ENCODE peak calls at places on chromosomes 11 and 22, in ten cellular contexts. J is transverse colon, Y is NB4, K is A549, C is spleen, D is thyroid gland, T is heart left ventricle, H is GM12891, G is ovary, M is breast epithelium. B is an unnamed sample.

GRCh38 chr11:113723706-113724246 is 17.7 kb upstream of the TMPRSS5 start:
- DNase-seq in J (no peak), Y (no peak), K (no peak), C (no peak), D (no peak), T (no peak), H (no peak), G (no peak), M (no peak), B (no peak)

GRCh38 chr11:64015935-64016468 is 19.7 kb upstream of the FLRT1 start:
- DNase-seq in J (no peak), Y (no peak), K (no peak), C (peak), D (no peak), T (no peak), H (no peak), G (no peak), M (no peak), B (no peak)

GRCh38 chr11:76073716-76074115 is 132.6 kb downstream of the WNT11 start:
- DNase-seq in J (no peak), Y (no peak), K (no peak), C (no peak), D (no peak), T (no peak), H (no peak), G (no peak), M (no peak), B (no peak)

GRCh38 chr11:84608788-84609309 is 1018.3 kb downstream of the DLG2 start:
- DNase-seq in J (no peak), Y (no peak), K (no peak), C (no peak), D (no peak), T (no peak), H (no peak), G (no peak), M (no peak), B (no peak)

GRCh38 chr11:105368711-105369110 is 229.1 kb upstream of the CARD18 start:
- DNase-seq in J (no peak), Y (no peak), K (no peak), C (no peak), D (no peak), T (no peak), H (no peak), G (no peak), M (no peak), B (no peak)

GRCh38 chr11:130427581-130428211 is 713 bp downstream of the ADAMTS8 start:
- DNase-seq in J (peak), Y (no peak), K (no peak), C (no peak), D (no peak), T (no peak), H (no peak), G (peak), M (no peak), B (no peak)

GRCh38 chr11:57546451-57546850 is 9.1 kb downstream of the SMTNL1 start:
- DNase-seq in J (no peak), Y (no peak), K (no peak), C (no peak), D (no peak), T (no peak), H (no peak), G (no peak), M (no peak), B (no peak)

GRCh38 chr22:18023509-18024275 is 669 bp downstream of the MICAL3 start:
- DNase-seq in J (peak), Y (no peak), K (peak), C (peak), D (peak), T (peak), H (peak), G (peak), M (peak), B (peak)

GRCh38 chr11:18013790-18014507 is 1.1 kb upstream of the SERGEF start:
- DNase-seq in J (peak), Y (peak), K (peak), C (no peak), D (peak), T (peak), H (no peak), G (peak), M (no peak), B (no peak)

GRCh38 chr11:70251583-70252285 is 18.8 kb upstream of the PPFIA1 start:
- DNase-seq in J (no peak), Y (no peak), K (no peak), C (no peak), D (no peak), T (no peak), H (no peak), G (no peak), M (no peak), B (no peak)

GRCh38 chr11:57309106-57310059 is 15.4 kb downstream of the TNKS1BP1 start:
- DNase-seq in J (no peak), Y (no peak), K (no peak), C (peak), D (no peak), T (no peak), H (no peak), G (no peak), M (no peak), B (no peak)

GRCh38 chr11:77187776-77188175 is 59.7 kb downstream of the MYO7A start:
- DNase-seq in J (peak), Y (no peak), K (no peak), C (no peak), D (no peak), T (no peak), H (no peak), G (no peak), M (no peak), B (no peak)
- TF ChIP-seq POLR2A in J (no peak), Y (no peak), K (no peak), C (no peak), D (no peak), T (no peak), H (no peak), G (no peak), M (no peak), B (no peak)

DNA sequence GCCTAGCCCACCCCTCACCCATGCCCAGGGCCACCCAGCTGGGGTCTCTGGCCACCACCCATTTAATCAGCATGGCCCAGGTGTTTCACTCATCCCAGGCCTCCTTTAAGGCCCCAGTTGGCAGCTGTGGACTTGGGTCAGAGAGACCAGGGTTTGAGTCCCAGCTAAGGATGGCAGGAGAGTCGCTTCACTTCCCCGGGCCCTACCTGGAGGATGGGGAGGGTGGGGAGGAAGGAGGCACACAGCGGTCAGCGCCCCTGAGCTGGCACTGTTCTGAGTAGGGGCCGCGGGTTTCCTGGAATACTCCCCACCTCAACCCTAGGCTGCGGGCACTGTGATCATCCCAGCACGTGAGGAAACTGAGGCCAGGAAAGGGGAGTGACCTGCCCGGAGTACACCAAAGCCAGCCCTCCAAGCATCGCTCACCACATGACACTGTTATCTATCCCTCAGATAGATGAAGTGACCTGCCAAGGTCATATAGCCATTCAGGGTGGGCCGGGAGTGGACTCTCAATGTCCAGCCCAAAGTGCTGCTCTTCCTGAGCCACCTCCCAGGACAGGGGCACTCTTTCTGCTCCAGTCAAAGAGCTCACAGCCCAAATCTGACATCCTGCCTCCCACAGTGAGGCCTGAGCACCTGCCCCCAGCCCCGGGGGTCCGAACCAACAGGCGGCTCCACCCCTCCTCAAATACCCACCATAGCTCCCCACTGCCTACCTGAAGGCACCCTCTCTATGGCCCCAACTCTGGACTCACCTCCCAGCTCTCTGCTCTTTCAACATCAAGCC is 3.4 kb upstream of the ATP5MGL start:
- DNase-seq in J (no peak), Y (no peak), K (no peak), C (no peak), D (no peak), T (no peak), H (no peak), G (no peak), M (no peak), B (no peak)
- TF ChIP-seq POLR2A in J (no peak), Y (no peak), K (no peak), C (no peak), D (no peak), T (no peak), H (no peak), G (no peak), M (no peak), B (no peak)

GRCh38 chr11:72041364-72042058 is 38.8 kb downstream of the NUMA1 start:
- DNase-seq in J (peak), Y (no peak), K (peak), C (peak), D (peak), T (peak), H (no peak), G (peak), M (peak), B (peak)
- TF ChIP-seq POLR2A in J (peak), Y (no peak), K (peak), C (peak), D (peak), T (no peak), H (peak), G (peak), M (no peak), B (peak)

GRCh38 chr22:30239421-30240405 is 6.8 kb downstream of the LIF start:
- DNase-seq in J (no peak), Y (peak), K (no peak), C (no peak), D (no peak), T (no peak), H (no peak), G (no peak), M (no peak), B (no peak)
- TF ChIP-seq POLR2A in J (no peak), Y (no peak), K (no peak), C (no peak), D (no peak), T (no peak), H (no peak), G (no peak), M (no peak), B (peak)

GRCh38 chr11:125163431-125164011 is 1.0 kb upstream of the PKNOX2 start:
- DNase-seq in J (no peak), Y (no peak), K (no peak), C (no peak), D (no peak), T (no peak), H (no peak), G (peak), M (no peak), B (no peak)

GRCh38 chr11:125164091-125164421 is 495 bp upstream of the PKNOX2 start:
- DNase-seq in J (no peak), Y (no peak), K (no peak), C (no peak), D (no peak), T (no peak), H (no peak), G (no peak), M (no peak), B (no peak)

GRCh38 chr11:125165664-125166346 is 1.3 kb downstream of the PKNOX2 start:
- DNase-seq in J (no peak), Y (no peak), K (no peak), C (no peak), D (no peak), T (no peak), H (no peak), G (no peak), M (no peak), B (no peak)

GRCh38 chr11:125165111-125165663 is 636 bp downstream of the PKNOX2 start:
- DNase-seq in J (no peak), Y (peak), K (no peak), C (no peak), D (peak), T (peak), H (peak), G (peak), M (peak), B (no peak)

DNA sequence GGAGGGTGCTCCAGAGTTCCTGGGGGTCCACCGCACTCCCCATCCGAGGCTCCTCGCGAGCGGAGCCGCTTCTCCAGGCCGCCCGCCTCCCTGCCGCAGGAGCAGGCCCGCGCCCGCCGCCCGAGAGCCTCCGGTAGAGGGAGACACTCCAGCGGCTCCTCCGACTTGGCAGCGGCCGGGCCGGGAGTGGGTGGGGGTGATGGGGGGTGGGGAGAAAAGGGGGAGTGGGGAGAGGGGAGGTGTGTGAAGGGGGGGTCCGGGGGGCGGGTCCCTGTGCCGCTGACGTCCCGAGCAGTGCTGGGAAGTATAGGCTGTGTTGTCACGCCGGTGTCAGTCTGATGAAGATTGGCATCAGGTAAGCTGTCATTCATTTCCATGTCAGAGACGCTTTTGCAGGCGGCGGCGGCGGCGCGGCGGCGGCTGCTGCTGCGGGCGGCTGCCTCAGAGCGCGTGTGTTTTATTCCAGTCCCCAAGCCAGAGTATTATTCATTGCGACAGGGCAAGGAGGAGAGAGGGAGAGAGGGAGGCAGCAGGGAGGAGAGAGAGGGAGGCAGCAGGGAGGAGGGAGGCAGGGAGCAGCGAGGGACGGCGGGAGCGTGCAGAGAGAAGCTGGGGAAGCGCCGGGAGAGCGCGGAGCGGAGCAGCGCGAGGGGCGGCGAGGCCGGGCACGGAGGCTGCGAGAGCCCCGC is at the start of gene PKNOX2:
- DNase-seq in J (peak), Y (peak), K (peak), C (peak), D (peak), T (peak), H (peak), G (peak), M (peak), B (peak)
- TF ChIP-seq POLR2A in J (peak), Y (no peak), K (no peak), C (no peak), D (no peak), T (no peak), H (no peak), G (peak), M (no peak), B (no peak)

GRCh38 chr11:28347351-28347750 is 239.2 kb downstream of the METTL15 start:
- DNase-seq in J (no peak), Y (no peak), K (no peak), C (no peak), D (no peak), T (no peak), H (no peak), G (no peak), M (no peak), B (no peak)
- TF ChIP-seq POLR2A in J (no peak), Y (no peak), K (no peak), C (no peak), D (no peak), T (no peak), H (no peak), G (no peak), M (no peak), B (no peak)

GRCh38 chr11:59617876-59618275 is 2.3 kb upstream of the OSBP start:
- DNase-seq in J (no peak), Y (no peak), K (no peak), C (no peak), D (no peak), T (no peak), H (no peak), G (no peak), M (no peak), B (no peak)

GRCh38 chr11:59615132-59615636 is 390 bp downstream of the OSBP start:
- DNase-seq in J (peak), Y (peak), K (peak), C (peak), D (peak), T (peak), H (peak), G (peak), M (peak), B (peak)

GRCh38 chr11:59614277-59615131 is 1.1 kb downstream of the OSBP start:
- DNase-seq in J (no peak), Y (peak), K (peak), C (no peak), D (no peak), T (no peak), H (no peak), G (no peak), M (no peak), B (peak)

GRCh38 chr11:59615637-59616395 is at the start of gene OSBP:
- DNase-seq in J (peak), Y (peak), K (peak), C (peak), D (peak), T (peak), H (peak), G (peak), M (peak), B (peak)

DNA sequence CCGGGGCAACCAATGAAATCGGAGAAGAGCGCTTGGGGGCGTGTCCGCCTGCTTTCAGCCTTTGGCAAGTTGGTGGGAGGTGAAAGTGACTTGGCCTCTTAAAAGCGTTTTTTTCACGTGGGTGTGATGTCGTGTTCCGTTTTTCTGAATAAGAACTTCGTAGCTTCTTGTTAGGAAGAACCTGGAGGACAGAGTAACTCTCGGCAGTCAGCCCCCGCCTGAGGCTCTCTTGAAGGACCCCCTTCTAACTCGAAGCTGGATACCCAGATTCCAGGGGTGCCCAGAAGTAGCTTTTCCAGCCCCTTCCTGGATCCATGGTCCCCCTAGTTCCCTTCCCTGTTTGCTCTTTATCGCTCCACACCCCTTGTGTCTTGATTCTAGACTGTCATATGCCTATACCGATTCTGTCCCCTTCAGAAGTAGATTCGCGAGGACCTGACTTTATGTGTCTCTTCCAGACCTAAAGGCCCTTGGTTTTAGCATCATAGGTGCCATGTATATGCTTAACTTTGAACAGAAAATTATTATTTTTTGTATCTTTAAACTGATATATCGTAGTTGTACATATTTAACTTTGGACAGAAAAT is 915 bp upstream of the OSBP start:
- DNase-seq in J (no peak), Y (no peak), K (no peak), C (peak), D (no peak), T (no peak), H (no peak), G (peak), M (no peak), B (no peak)
- TF ChIP-seq POLR2A in J (peak), Y (peak), K (peak), C (no peak), D (no peak), T (no peak), H (peak), G (peak), M (no peak), B (peak)

GRCh38 chr22:29306175-29306829 is at the start of gene GAS2L1:
- DNase-seq in J (peak), Y (peak), K (peak), C (peak), D (peak), T (peak), H (peak), G (peak), M (peak), B (peak)

GRCh38 chr22:29308148-29308790 is 1.8 kb downstream of the GAS2L1 start:
- DNase-seq in J (no peak), Y (no peak), K (no peak), C (no peak), D (no peak), T (no peak), H (no peak), G (no peak), M (no peak), B (no peak)

GRCh38 chr22:29307658-29308147 is 1.3 kb downstream of the GAS2L1 start:
- DNase-seq in J (no peak), Y (peak), K (no peak), C (no peak), D (no peak), T (no peak), H (no peak), G (no peak), M (no peak), B (peak)

GRCh38 chr22:29305836-29306174 is 645 bp upstream of the GAS2L1 start:
- DNase-seq in J (no peak), Y (no peak), K (no peak), C (no peak), D (no peak), T (no peak), H (no peak), G (no peak), M (no peak), B (no peak)

DNA sequence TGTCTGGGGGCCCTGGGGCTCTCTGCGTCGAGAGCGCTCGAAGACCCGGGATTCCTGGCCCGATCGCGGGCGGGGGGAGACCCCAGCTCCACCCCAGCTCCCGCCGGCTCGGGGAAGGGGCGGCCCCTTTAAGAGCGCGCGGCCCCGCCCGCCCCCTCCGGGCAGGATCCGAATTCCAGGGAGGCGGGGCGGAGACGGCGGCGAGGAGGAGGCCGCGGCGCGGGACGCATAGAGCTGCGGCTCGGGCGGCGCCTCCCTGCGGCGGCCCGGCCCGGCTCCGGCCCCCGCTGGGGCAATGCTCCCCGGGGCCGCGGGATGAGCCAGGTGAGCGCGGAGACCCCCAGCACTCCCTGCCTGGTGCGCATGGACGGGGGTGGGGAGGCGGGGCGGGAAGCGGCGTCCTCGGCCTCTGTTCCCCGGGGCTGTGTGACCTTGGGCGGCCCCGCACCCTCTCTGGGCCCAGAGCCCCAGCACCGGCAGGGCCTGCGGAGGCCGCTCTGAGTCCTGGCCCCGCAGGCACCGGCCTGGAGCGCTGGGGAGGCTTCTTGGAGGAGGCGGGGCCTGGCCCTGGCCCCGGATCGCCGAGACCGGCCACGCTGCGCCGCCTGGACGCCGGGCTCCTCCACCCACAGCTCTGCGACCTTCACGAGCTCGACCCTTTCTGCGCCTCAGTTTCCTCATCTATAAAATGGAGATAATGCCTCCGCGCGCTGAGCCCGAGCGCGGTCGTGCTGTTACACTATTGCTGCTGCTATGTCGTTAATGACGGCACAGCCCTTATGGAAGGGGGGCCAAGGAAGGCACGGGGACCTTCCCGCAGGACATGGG is 594 bp downstream of the GAS2L1 start:
- DNase-seq in J (peak), Y (peak), K (peak), C (peak), D (peak), T (peak), H (peak), G (peak), M (peak), B (peak)
- TF ChIP-seq POLR2A in J (no peak), Y (no peak), K (peak), C (no peak), D (no peak), T (peak), H (no peak), G (peak), M (no peak), B (peak)

GRCh38 chr11:62554377-62554776 is 7.8 kb upstream of the AHNAK start:
- DNase-seq in J (no peak), Y (no peak), K (no peak), C (no peak), D (no peak), T (peak), H (no peak), G (no peak), M (no peak), B (no peak)
- TF ChIP-seq POLR2A in J (no peak), Y (no peak), K (no peak), C (no peak), D (no peak), T (no peak), H (no peak), G (no peak), M (no peak), B (no peak)

GRCh38 chr11:118883368-118884071 is at the start of gene CXCR5:
- DNase-seq in J (peak), Y (no peak), K (no peak), C (peak), D (no peak), T (no peak), H (no peak), G (no peak), M (no peak), B (no peak)
- TF ChIP-seq POLR2A in J (peak), Y (no peak), K (no peak), C (peak), D (no peak), T (no peak), H (no peak), G (no peak), M (no peak), B (no peak)